ENCODE peak calls at places on chromosomes 1 and 21, in six cellular contexts. V is ELF-1; I is mesothelial cell of epicardium; P is SW480; S is osteocyte; F is activated CD4-positive, alpha-beta T cell treated with anti-CD3 and anti-CD28 coated beads for 1 hour. O is an unnamed sample.

GRCh38 chr1:89822999-89823628 is 2.3 kb downstream of the LRRC8D start:
- DNase-seq in S (no peak), F (no peak), I (no peak), P (peak; percentile 55), V (no peak), O (peak; percentile 13)

GRCh38 chr1:27647328-27647727 is 12.3 kb upstream of the FGR start:
- DNase-seq in V (no peak), I (no peak), S (no peak), P (no peak), F (no peak), O (no peak)

GRCh38 chr1:244963231-244963826 is 99.0 kb upstream of the HNRNPU start:
- DNase-seq in P (no peak), S (no peak), V (no peak), F (no peak), I (no peak), O (no peak)

GRCh38 chr1:210367561-210367960 is 38.9 kb downstream of the HHAT start:
- DNase-seq in F (no peak), P (peak; percentile 73), V (no peak), I (no peak), S (peak; percentile 10), O (no peak)

GRCh38 chr1:204891860-204892259 is 21.2 kb downstream of the NFASC start:
- DNase-seq in F (no peak), V (no peak), S (no peak), P (no peak), I (no peak), O (peak; percentile 2)

GRCh38 chr1:30414086-30414850 is 309.1 kb downstream of the MATN1 start:
- DNase-seq in S (peak; percentile 80), I (no peak), F (no peak), V (no peak), P (no peak), O (no peak)

GRCh38 chr1:67564193-67564592 is 120.8 kb upstream of the GADD45A start:
- DNase-seq in S (no peak), P (no peak), V (no peak), F (no peak), I (no peak), O (no peak)

GRCh38 chr1:13732971-13733667 is 33.1 kb downstream of the PRDM2 start:
- DNase-seq in I (no peak), F (no peak), S (no peak), P (no peak), V (no peak), O (no peak)

GRCh38 chr1:211738709-211739301 is 63.4 kb upstream of the NEK2 start:
- DNase-seq in P (peak; percentile 66), I (no peak), F (no peak), V (no peak), S (no peak), O (no peak)

GRCh38 chr1:59415286-59415850 is 118.5 kb downstream of the FGGY start:
- DNase-seq in V (no peak), S (no peak), I (no peak), P (no peak), F (no peak), O (no peak)

GRCh38 chr1:113219377-113219776 is 146.4 kb downstream of the LRIG2 start:
- DNase-seq in S (no peak), F (no peak), V (peak; percentile 55), P (no peak), I (no peak), O (no peak)

GRCh38 chr21:42220138-42220701 is 1.3 kb downstream of the ABCG1 start:
- DNase-seq in P (peak; percentile 91), S (no peak), V (peak; percentile 64), I (no peak), F (peak; percentile 49), O (no peak)

GRCh38 chr1:173329747-173330146 is 122.6 kb upstream of the TNFSF4 start:
- DNase-seq in F (no peak), S (no peak), P (no peak), I (no peak), V (no peak), O (no peak)

GRCh38 chr1:121483234-121483633 is 298.5 kb downstream of the SRGAP2C start:
- DNase-seq in V (no peak), S (no peak), P (no peak), F (no peak), I (no peak), O (no peak)

GRCh38 chr1:37952738-37953137 is 5.9 kb upstream of the INPP5B start:
- DNase-seq in S (no peak), F (no peak), V (no peak), I (no peak), P (no peak), O (no peak)